ENCODE peak calls at places on chromosomes 1 and 21, in five cellular contexts. O is endodermal cell; T is lung; J is naive thymus-derived CD4-positive, alpha-beta T cell; D is mucosa of descending colon. K is an unnamed sample.

GRCh38 chr1:155591770-155592169 is 18.2 kb upstream of the MSTO1 start:
- DNase-seq in O (no peak), T (no peak), J (peak; percentile 64), D (peak; percentile 58), K (no peak)

GRCh38 chr21:35227774-35228173 is 178.7 kb upstream of the RUNX1 start:
- DNase-seq in D (no peak), O (no peak), J (no peak), T (no peak), K (no peak)

GRCh38 chr1:25107643-25108010 is 124.7 kb downstream of the SYF2 start:
- DNase-seq in O (no peak), D (no peak), J (no peak), T (no peak), K (no peak)

GRCh38 chr1:96843196-96843595 is 121.6 kb downstream of the PTBP2 start:
- DNase-seq in T (no peak), D (no peak), O (no peak), J (no peak), K (no peak)

GRCh38 chr1:5937373-5937857 is 54.8 kb downstream of the NPHP4 start:
- DNase-seq in J (no peak), O (no peak), T (no peak), D (no peak), K (no peak)

GRCh38 chr21:24896735-24897124 is 710.6 kb downstream of the MRPL39 start:
- DNase-seq in J (no peak), T (no peak), O (no peak), D (no peak), K (no peak)

GRCh38 chr1:19400189-19400588 is 85.2 kb downstream of the CAPZB start:
- DNase-seq in J (no peak), O (no peak), T (no peak), D (no peak), K (peak; percentile 17)

GRCh38 chr21:45849651-45850050 is 131.9 kb upstream of the COL6A1 start:
- DNase-seq in T (no peak), D (no peak), O (peak; percentile 42), J (no peak), K (no peak)

GRCh38 chr1:12601690-12602632 is 16.0 kb downstream of the DHRS3 start:
- DNase-seq in D (no peak), J (no peak), T (no peak), O (no peak), K (no peak)

GRCh38 chr1:64823691-64824476 is 79.0 kb downstream of the RAVER2 start:
- DNase-seq in T (peak; percentile 62), D (peak; percentile 94), O (peak; percentile 86), J (peak; percentile 71), K (no peak)

GRCh38 chr21:37374026-37374425 is 7.5 kb downstream of the DYRK1A start:
- DNase-seq in J (no peak), T (no peak), O (no peak), D (no peak), K (no peak)

GRCh38 chr1:46036894-46037596 is 95.4 kb downstream of the PIK3R3 start:
- DNase-seq in T (peak; percentile 84), J (peak; percentile 81), D (peak; percentile 97), O (peak; percentile 97), K (peak; percentile 91)

GRCh38 chr1:207804746-207805468 is 53.1 kb downstream of the CD46 start:
- DNase-seq in T (no peak), J (no peak), O (no peak), D (no peak), K (no peak)

GRCh38 chr21:17789660-17790059 is 29.5 kb downstream of the C21orf91 start:
- DNase-seq in D (no peak), O (no peak), J (no peak), T (no peak), K (no peak)

GRCh38 chr1:53220171-53220961 is at the start of gene CZIB:
- DNase-seq in J (peak; percentile 92), O (peak; percentile 98), T (peak; percentile 94), D (peak; percentile 97), K (peak; percentile 98)

GRCh38 chr1:55018395-55018794 is 19.7 kb downstream of the BSND start:
- DNase-seq in O (peak; percentile 47), J (no peak), T (no peak), D (no peak), K (no peak)

GRCh38 chr1:33255347-33256311 is 663 bp upstream of the ZNF362 start:
- DNase-seq in J (peak; percentile 35), D (peak; percentile 82), T (peak; percentile 83), O (peak; percentile 94), K (peak; percentile 94)

GRCh38 chr1:244964112-244964971 is 100.0 kb upstream of the HNRNPU start:
- DNase-seq in T (no peak), D (peak; percentile 65), J (no peak), O (no peak), K (no peak)

GRCh38 chr1:233490488-233490887 is 123.4 kb upstream of the KCNK1 start:
- DNase-seq in O (no peak), J (no peak), D (no peak), T (no peak), K (no peak)

GRCh38 chr1:7313081-7313546 is 458.0 kb upstream of the VAMP3 start:
- DNase-seq in O (peak; percentile 22), D (no peak), J (no peak), T (peak; percentile 4), K (no peak)

GRCh38 chr21:15682182-15682895 is 47.4 kb upstream of the USP25 start:
- DNase-seq in D (no peak), T (no peak), O (no peak), J (no peak), K (no peak)

GRCh38 chr21:34987673-34988072 is 61.4 kb downstream of the RUNX1 start:
- DNase-seq in O (no peak), J (no peak), T (no peak), D (no peak), K (no peak)

GRCh38 chr1:156619582-156619955 is 354 bp downstream of the HAPLN2 start:
- DNase-seq in O (no peak), T (no peak), J (no peak), D (no peak), K (no peak)

GRCh38 chr1:143667730-143668129 is 304.1 kb downstream of the FAM72C start:
- DNase-seq in D (no peak), T (no peak), O (no peak), J (no peak), K (no peak)

DNA sequence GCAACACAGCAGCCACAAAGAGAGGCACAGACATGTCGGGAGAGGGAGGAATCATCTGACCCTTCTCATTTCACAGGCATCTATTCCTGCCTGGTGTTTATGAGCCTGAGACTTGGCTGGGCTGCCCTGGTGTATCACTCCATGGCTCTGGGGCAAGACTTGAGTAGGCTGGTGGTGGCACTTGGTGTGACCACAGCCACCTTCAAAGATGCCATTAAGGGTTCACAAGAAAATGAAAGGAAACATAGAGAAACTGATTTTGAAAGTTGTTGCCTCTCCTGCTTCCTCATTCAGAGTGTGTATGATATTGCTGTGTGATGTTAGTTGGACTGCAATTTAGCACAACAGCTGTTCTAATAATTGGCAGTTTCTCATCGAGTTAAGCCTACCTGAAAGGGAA is 298.8 kb downstream of the FAM72C start:
- DNase-seq in O (no peak), T (no peak), J (no peak), D (no peak), K (no peak)
- H3K9me3 ChIP-seq in O (peaks cover 19% of the 10 kb centered on the region), T (peaks cover 8% of the 10 kb centered on the region), J (no peaks in the 10 kb centered on the region), D (no peaks in the 10 kb centered on the region), K (no peaks in the 10 kb centered on the region)

GRCh38 chr1:234724517-234725176 is 114.7 kb upstream of the IRF2BP2 start:
- DNase-seq in D (peak; percentile 80), J (no peak), O (peak; percentile 76), T (peak; percentile 69), K (peak; percentile 93)
- H3K4me3 ChIP-seq in D (no peak overlapping the region), J (peak overlapping the region; percentile 52), O (peak overlapping the region; percentile 43), T (no peak overlapping the region), K (peak overlapping the region; percentile 7)

GRCh38 chr1:162590686-162591085 is 29.2 kb downstream of the UAP1 start:
- DNase-seq in D (no peak), J (no peak), T (no peak), O (no peak), K (no peak)
- H3K9me3 ChIP-seq in D (no peaks in the 10 kb centered on the region), J (no peaks in the 10 kb centered on the region), T (no peaks in the 10 kb centered on the region), O (no peaks in the 10 kb centered on the region), K (no peaks in the 10 kb centered on the region)

GRCh38 chr1:40377512-40377911 is 4.0 kb downstream of the SMAP2 start:
- DNase-seq in J (no peak), O (no peak), D (no peak), T (no peak), K (no peak)
- H3K4me3 ChIP-seq in J (peak overlapping the region; percentile 21), O (no peak overlapping the region), D (no peak overlapping the region), T (no peak overlapping the region), K (no peak overlapping the region)

DNA sequence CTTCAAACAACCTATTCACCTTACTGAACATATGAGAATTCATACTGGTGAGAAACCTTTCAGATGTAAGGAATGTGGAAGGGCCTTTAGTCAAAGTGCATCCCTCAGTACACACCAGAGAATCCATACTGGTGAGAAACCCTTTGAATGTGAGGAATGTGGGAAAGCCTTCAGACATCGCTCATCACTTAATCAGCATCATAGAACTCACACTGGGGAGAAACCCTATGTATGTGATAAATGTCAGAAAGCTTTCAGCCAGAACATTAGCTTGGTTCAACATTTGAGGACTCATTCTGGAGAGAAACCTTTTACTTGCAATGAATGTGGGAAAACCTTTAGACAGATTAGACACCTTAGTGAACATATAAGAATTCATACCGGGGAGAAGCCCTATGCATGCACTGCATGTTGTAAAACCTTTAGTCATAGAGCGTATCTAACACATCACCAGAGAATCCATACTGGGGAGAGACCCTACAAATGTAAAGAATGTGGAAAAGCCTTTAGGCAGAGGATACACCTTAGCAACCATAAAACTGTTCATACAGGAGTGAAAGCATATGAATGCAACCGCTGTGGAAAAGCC is 13.2 kb upstream of the EXO5 start:
- DNase-seq in D (no peak), T (no peak), O (no peak), J (no peak), K (no peak)
- H3K9me3 ChIP-seq in D (peaks cover 83% of the 10 kb centered on the region), T (peaks cover 16% of the 10 kb centered on the region), O (peaks cover 84% of the 10 kb centered on the region), J (peaks cover 22% of the 10 kb centered on the region), K (peaks cover 20% of the 10 kb centered on the region)